ENCODE peak calls at places on chromosomes 11 and 22, in seven cellular contexts. J is PC-9, Z is cardiac fibroblast, U is testis, G is psoas muscle, F is HFF-Myc, L is cardiac muscle cell. V is an unnamed sample.

GRCh38 chr11:77181799-77182541 is 53.9 kb downstream of the MYO7A start:
- DNase-seq in J (no peak), Z (no peak), U (no peak), G (no peak), F (no peak), L (no peak), V (no peak)

GRCh38 chr11:63592975-63593395 is 21.2 kb downstream of the PLAAT3 start:
- DNase-seq in J (no peak), Z (peak; percentile 56), U (peak; percentile 15), G (no peak), F (no peak), L (peak; percentile 59), V (no peak)

GRCh38 chr11:70364745-70365535 is 33.4 kb upstream of the CTTN start:
- DNase-seq in J (no peak), Z (no peak), U (no peak), G (no peak), F (no peak), L (no peak), V (no peak)

GRCh38 chr22:22908495-22908861 is 20.9 kb downstream of the IGLL5 start:
- DNase-seq in J (no peak), Z (no peak), U (no peak), G (no peak), F (no peak), L (no peak), V (no peak)

GRCh38 chr11:22169833-22170232 is 23.1 kb upstream of the ANO5 start:
- DNase-seq in J (no peak), Z (peak; percentile 9), U (no peak), G (no peak), F (no peak), L (no peak), V (no peak)

GRCh38 chr11:11672764-11673163 is 51.0 kb upstream of the GALNT18 start:
- DNase-seq in J (no peak), Z (no peak), U (peak; percentile 24), G (no peak), F (no peak), L (peak; percentile 35), V (no peak)

GRCh38 chr11:128552783-128553661 is 34.3 kb downstream of the ETS1 start:
- DNase-seq in J (no peak), Z (peak; percentile 63), U (no peak), G (no peak), F (no peak), L (peak; percentile 88), V (no peak)

GRCh38 chr11:44972746-44973435 is 22.2 kb upstream of the TP53I11 start:
- DNase-seq in J (no peak), Z (peak; percentile 34), U (no peak), G (no peak), F (no peak), L (peak; percentile 21), V (no peak)

GRCh38 chr11:61686469-61686868 is 6.3 kb downstream of the DAGLA start:
- DNase-seq in J (no peak), Z (no peak), U (no peak), G (no peak), F (no peak), L (no peak), V (no peak)

DNA sequence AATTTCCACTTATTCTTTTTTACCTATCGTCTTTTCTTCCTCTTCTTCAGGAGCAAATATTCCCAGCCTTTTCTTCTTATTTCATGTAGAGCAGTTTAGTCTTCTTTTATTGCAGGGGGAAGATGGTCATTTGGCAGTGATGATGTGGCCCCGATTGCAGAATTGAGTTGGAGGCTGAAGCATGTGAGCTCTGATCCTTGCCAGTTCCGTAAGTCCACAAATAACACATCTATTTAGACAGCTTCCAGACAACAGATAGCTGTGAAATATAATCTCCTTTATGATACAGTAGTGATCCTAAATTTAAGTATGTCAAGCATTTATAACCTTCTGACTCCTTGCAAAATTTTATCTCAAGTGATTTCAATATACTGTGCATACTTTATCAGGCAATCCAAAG is 27.5 kb downstream of the REXO2 start:
- DNase-seq in J (no peak), Z (peak; percentile 22), U (no peak), G (no peak), F (no peak), L (peak; percentile 3), V (no peak)
- H3K4me3 ChIP-seq in J (no peak overlapping the region), Z (no peak overlapping the region), U (no peak overlapping the region), G (no peak overlapping the region), F (no peak overlapping the region), L (no peak overlapping the region), V (no peak overlapping the region)

GRCh38 chr11:32874144-32874543 is 18.5 kb upstream of the QSER1 start:
- DNase-seq in J (no peak), Z (no peak), U (no peak), G (no peak), F (no peak), L (no peak), V (no peak)

DNA sequence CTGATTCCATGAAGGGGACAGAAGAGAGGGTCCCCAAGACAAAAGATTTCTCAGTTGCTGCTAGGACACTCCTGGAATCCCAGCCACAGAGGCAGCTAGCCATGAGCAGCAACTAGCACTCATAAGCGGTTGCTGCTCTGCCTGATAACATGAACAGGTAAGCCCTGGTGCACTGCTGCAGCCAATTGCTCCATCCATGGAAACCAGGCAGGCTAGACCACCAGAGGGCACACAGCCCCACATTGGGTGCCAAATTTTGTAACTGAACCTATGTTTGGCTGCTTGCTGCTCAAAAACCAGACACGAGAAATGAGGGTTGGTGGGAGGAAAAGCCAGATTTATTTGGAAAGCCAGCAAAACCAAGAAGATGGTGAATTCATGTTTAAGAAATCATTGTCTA is 21.9 kb upstream of the QSER1 start:
- DNase-seq in J (no peak), Z (peak; percentile 4), U (no peak), G (no peak), F (no peak), L (peak; percentile 14), V (no peak)
- TF ChIP-seq CTCF in J (peak; percentile 42), Z (peak; percentile 15), U (no peak), G (peak; percentile 31), F (peak; percentile 50), L (peak; percentile 24), V (no peak)

DNA sequence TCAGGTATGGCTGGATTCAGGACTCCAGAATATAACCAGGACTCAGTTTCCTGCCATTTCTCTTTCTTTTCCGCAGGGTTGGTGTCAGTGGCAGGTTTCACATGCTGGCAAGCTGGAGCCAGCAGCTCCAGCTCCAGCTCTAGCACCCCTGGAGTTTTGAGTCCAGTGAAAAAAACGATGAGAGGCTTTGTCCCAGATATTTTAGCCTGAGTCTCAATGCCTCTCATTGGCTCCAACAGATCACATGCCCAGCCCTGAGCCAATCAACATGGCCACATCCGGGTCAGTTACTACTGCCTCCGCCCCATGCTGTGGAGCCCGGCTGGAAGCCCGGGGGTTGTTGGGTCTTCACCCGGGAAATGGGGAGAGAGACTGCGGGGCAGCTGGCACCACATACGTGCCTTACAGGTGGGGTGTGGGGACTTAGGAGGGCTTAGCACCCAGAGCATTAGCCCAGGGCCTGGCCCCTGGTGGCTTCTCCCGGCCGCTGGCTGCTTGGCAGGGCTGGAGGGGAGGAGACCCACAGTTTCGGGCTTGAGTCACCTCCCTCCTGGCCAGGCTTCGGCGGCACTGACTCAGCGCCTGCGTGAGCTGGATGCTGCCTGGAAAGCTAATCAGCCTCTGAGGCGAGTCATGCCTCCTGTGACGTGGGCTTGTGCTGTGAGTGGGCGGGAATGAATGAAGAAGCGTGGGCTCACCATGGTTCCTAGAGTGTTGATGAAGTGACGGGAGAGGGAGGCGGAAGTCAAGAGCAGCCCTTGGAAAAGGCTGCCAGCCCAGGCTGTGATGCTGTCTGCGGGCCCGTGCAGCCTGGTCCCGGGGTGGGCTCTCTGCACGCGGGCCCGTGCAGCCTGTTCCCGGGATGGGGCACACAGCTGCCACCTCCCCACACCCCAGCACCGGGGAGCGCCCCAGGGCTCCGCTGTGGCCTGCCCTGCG is 15.3 kb upstream of the MRTFA start:
- DNase-seq in J (peak; percentile 99), Z (peak; percentile 100), U (peak; percentile 97), G (peak; percentile 97), F (peak; percentile 96), L (peak; percentile 100), V (peak; percentile 80)
- H3K4me3 ChIP-seq in J (peak overlapping the region; percentile 68), Z (peak overlapping the region; percentile 69), U (peak overlapping the region; percentile 74), G (peak overlapping the region; percentile 77), F (peak overlapping the region; percentile 54), L (no peak overlapping the region), V (peak overlapping the region; percentile 70)

GRCh38 chr11:123166095-123166559 is 28.9 kb downstream of the CLMP start:
- DNase-seq in J (no peak), Z (peak; percentile 87), U (peak; percentile 50), G (no peak), F (no peak), L (peak; percentile 94), V (no peak)
- TF ChIP-seq CTCF in J (peak; percentile 56), Z (peak; percentile 83), U (peak; percentile 35), G (no peak), F (peak; percentile 80), L (peak; percentile 94), V (peak; percentile 25)

GRCh38 chr22:37896181-37896592 is 9.9 kb upstream of the MICALL1 start:
- DNase-seq in J (peak; percentile 100), Z (peak; percentile 43), U (no peak), G (no peak), F (no peak), L (peak; percentile 51), V (no peak)
- H3K4me3 ChIP-seq in J (peak overlapping the region; percentile 38), Z (no peak overlapping the region), U (no peak overlapping the region), G (no peak overlapping the region), F (no peak overlapping the region), L (no peak overlapping the region), V (no peak overlapping the region)

GRCh38 chr11:36467913-36468312 is 42.2 kb downstream of the TRAF6 start:
- DNase-seq in J (no peak), Z (no peak), U (no peak), G (no peak), F (no peak), L (no peak), V (peak; percentile 96)

GRCh38 chr11:36471577-36471976 is 38.5 kb downstream of the TRAF6 start:
- DNase-seq in J (no peak), Z (no peak), U (no peak), G (no peak), F (no peak), L (no peak), V (no peak)

GRCh38 chr11:36469881-36470802 is 39.9 kb downstream of the TRAF6 start:
- DNase-seq in J (no peak), Z (peak; percentile 44), U (no peak), G (no peak), F (no peak), L (peak; percentile 59), V (no peak)

GRCh38 chr11:36465449-36466163 is 44.5 kb downstream of the TRAF6 start:
- DNase-seq in J (no peak), Z (no peak), U (no peak), G (no peak), F (no peak), L (no peak), V (no peak)

DNA sequence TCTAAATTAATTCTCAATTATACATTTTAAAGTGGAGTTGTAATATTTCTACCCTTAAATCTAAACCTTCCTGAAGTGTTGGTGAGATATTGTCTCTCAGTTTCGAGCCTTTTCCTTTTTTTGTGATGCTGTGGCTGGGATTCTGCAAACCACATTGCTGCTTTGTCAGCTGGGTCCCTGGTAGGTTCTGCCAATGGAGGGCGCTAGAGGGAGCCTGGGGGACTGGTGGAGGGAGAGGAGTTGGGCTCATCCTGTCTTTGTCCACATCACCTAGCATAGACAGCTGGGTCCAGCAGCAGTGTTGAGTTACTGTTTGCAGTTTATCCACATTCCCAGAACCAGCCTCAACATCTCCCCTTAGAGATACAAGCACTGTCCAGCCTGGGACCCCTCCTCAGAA is 41.0 kb downstream of the TRAF6 start:
- DNase-seq in J (no peak), Z (no peak), U (no peak), G (no peak), F (no peak), L (no peak), V (no peak)
- TF ChIP-seq CTCF in J (peak; percentile 43), Z (peak; percentile 68), U (no peak), G (no peak), F (peak; percentile 51), L (peak; percentile 46), V (peak; percentile 32)